ENCODE peak calls at places on chromosomes 5 and 9, in four cellular contexts. G is K562, A is GM12878, C is HepG2. J is an unnamed sample.
A peak's percentile ranks its signal among the peaks of the same experiment; 100 is the strongest.

GRCh38 chr5:402615-403359 is 40.2 kb upstream of the EXOC3 start:
- DNase-seq in G (no peak), A (peak; percentile 91), C (no peak), J (no peak)

GRCh38 chr9:133430244-133430643 is 8.1 kb downstream of the ADAMTS13 start:
- DNase-seq in G (no peak), A (no peak), C (no peak), J (no peak)

GRCh38 chr9:5843450-5844249 is 10.7 kb upstream of the ERMP1 start:
- DNase-seq in G (no peak), A (no peak), C (peak; percentile 88), J (peak; percentile 61)

GRCh38 chr9:133154097-133154989 is 9.4 kb downstream of the GBGT1 start:
- DNase-seq in G (peak; percentile 49), A (no peak), C (no peak), J (no peak)

GRCh38 chr5:7884491-7885273 is 15.7 kb downstream of the MTRR start:
- DNase-seq in G (no peak), A (no peak), C (no peak), J (no peak)

GRCh38 chr9:33782395-33783152 is 12.8 kb upstream of the PRSS3 start:
- DNase-seq in G (no peak), A (no peak), C (no peak), J (peak; percentile 38)

GRCh38 chr5:96219580-96220281 is 213.3 kb downstream of the PCSK1 start:
- DNase-seq in G (no peak), A (no peak), C (no peak), J (no peak)

GRCh38 chr9:23821400-23822181 is 4.4 kb downstream of the ELAVL2 start:
- DNase-seq in G (no peak), A (no peak), C (no peak), J (peak; percentile 17)

GRCh38 chr5:23208959-23209431 is 298.4 kb upstream of the PRDM9 start:
- DNase-seq in G (peak; percentile 46), A (peak; percentile 9), C (peak; percentile 39), J (no peak)

GRCh38 chr9:89743216-89743575 is 138.4 kb downstream of the GADD45G start:
- DNase-seq in G (no peak), A (peak; percentile 36), C (no peak), J (no peak)

GRCh38 chr9:1018121-1018520 is 32.0 kb upstream of the DMRT2 start:
- DNase-seq in G (peak; percentile 29), A (no peak), C (peak; percentile 35), J (no peak)

GRCh38 chr5:91283899-91284298 is 99.2 kb downstream of the ARRDC3 start:
- DNase-seq in G (no peak), A (no peak), C (no peak), J (peak; percentile 45)

GRCh38 chr5:59673438-59674058 is 220.0 kb downstream of the PDE4D start:
- DNase-seq in G (peak; percentile 42), A (no peak), C (peak; percentile 16), J (peak; percentile 66)

GRCh38 chr5:145129797-145130196 is 705.3 kb downstream of the PRELID2 start:
- DNase-seq in G (no peak), A (no peak), C (no peak), J (no peak)

GRCh38 chr5:132134384-132134783 is 60.8 kb downstream of the CSF2 start:
- DNase-seq in G (no peak), A (no peak), C (peak; percentile 15), J (peak; percentile 36)

GRCh38 chr9:93025736-93026135 is 32.8 kb upstream of the SUSD3 start:
- DNase-seq in G (no peak), A (no peak), C (no peak), J (no peak)

GRCh38 chr9:109440117-109440515 is 58.0 kb downstream of the PTPN3 start:
- DNase-seq in G (no peak), A (no peak), C (no peak), J (no peak)

GRCh38 chr9:136947955-136948510 is 3.0 kb downstream of the C8G start:
- DNase-seq in G (peak; percentile 81), A (no peak), C (peak; percentile 64), J (no peak)

GRCh38 chr9:69955536-69956355 is 87.9 kb upstream of the MAMDC2 start:
- DNase-seq in G (no peak), A (no peak), C (no peak), J (no peak)

GRCh38 chr9:26856413-26857032 is 36.1 kb downstream of the CAAP1 start:
- DNase-seq in G (peak; percentile 44), A (peak; percentile 45), C (peak; percentile 49), J (peak; percentile 21)

GRCh38 chr9:112158629-112159228 is 16.4 kb downstream of the SUSD1 start:
- DNase-seq in G (no peak), A (no peak), C (no peak), J (no peak)

GRCh38 chr5:57171818-57172465 is 1.9 kb upstream of the GPBP1 start:
- DNase-seq in G (peak; percentile 47), A (no peak), C (no peak), J (no peak)

GRCh38 chr9:93084471-93084881 is 11.5 kb upstream of the CARD19 start:
- DNase-seq in G (no peak), A (no peak), C (no peak), J (no peak)

GRCh38 chr5:57209316-57210040 is 35.6 kb downstream of the GPBP1 start:
- DNase-seq in G (no peak), A (no peak), C (no peak), J (no peak)

GRCh38 chr9:131188986-131189385 is 63.6 kb downstream of the NUP214 start:
- DNase-seq in G (no peak), A (no peak), C (no peak), J (no peak)

GRCh38 chr5:142108432-142109355 is at the start of gene NDFIP1:
- DNase-seq in G (peak; percentile 88), A (no peak), C (peak; percentile 54), J (peak; percentile 85)

GRCh38 chr5:133225671-133226152 is 173.9 kb downstream of the HSPA4 start:
- DNase-seq in G (no peak), A (no peak), C (no peak), J (peak; percentile 28)

GRCh38 chr5:16888694-16889124 is 47.4 kb downstream of the MYO10 start:
- DNase-seq in G (no peak), A (no peak), C (no peak), J (peak; percentile 65)

GRCh38 chr5:15796557-15796956 is 296.6 kb downstream of the FBXL7 start:
- DNase-seq in G (no peak), A (no peak), C (no peak), J (no peak)

GRCh38 chr9:125994066-125994943 is 247.1 kb downstream of the PBX3 start:
- DNase-seq in G (no peak), A (no peak), C (no peak), J (no peak)
- TF ChIP-seq MYC in G (no peak), A (no peak), C (no peak), J (no peak)

GRCh38 chr9:110912701-110913291 is 125.5 kb downstream of the LPAR1 start:
- DNase-seq in G (no peak), A (no peak), C (no peak), J (no peak)
- H3K36me3 ChIP-seq in G (no peaks in the 10 kb centered on the region), A (no peaks in the 10 kb centered on the region), C (no peaks in the 10 kb centered on the region), J (no peaks in the 10 kb centered on the region)

GRCh38 chr9:129281506-129282145 is 103.6 kb upstream of the IER5L start:
- DNase-seq in G (no peak), A (no peak), C (no peak), J (no peak)
- TF ChIP-seq MYC in G (no peak), A (no peak), C (no peak), J (no peak)

GRCh38 chr5:151107084-151107483 is 26.2 kb upstream of the TNIP1 start:
- DNase-seq in G (no peak), A (no peak), C (no peak), J (no peak)
- H3K36me3 ChIP-seq in G (no peaks in the 10 kb centered on the region), A (peaks cover 49% of the 10 kb centered on the region), C (peaks cover 9% of the 10 kb centered on the region), J (peaks cover 38% of the 10 kb centered on the region)

DNA sequence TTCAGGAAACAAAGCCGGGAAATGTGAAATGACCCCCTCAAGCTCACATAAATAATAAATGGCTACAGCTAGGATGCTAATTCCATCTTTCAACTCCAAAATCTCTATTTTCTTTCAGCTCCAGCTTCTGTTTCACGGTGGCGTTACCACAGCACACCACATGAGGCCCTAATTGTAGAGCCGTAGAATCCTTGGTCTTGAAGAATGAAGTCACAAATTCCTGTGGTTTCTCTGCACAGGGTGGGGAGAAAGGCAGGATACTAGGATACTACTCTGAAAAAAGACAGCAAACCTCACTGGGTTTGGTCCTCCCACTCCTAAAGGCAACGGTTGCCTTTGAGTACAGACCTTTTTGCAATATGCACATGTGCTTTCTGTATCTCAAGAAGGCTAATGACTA is 13.9 kb upstream of the RARS1 start:
- DNase-seq in G (peak; percentile 23), A (no peak), C (no peak), J (no peak)
- TF ChIP-seq MYC in G (no peak), A (no peak), C (no peak), J (no peak)

DNA sequence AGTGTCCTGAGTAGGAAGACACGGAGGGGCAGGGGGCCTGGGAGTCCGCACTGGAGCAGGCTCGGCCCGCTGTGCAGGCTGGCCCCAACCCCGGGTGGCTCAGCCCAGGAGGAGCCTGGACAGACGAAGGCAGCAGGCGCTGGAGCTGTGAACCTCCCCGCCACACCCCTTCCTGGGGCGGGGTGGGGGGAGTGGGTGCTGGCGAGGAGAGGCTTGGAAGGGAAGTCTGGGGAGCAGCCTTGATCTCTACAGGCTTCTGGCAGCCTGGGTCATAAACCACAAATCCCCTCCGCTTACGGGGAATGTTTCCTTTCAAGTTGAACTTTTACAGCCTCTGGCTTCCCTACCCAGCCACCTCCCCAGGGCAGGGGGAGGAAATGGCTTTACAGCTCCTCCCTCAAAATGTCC is 19.7 kb downstream of the CRB2 start:
- DNase-seq in G (peak; percentile 76), A (no peak), C (peak; percentile 37), J (no peak)
- H3K36me3 ChIP-seq in G (no peaks in the 10 kb centered on the region), A (no peaks in the 10 kb centered on the region), C (no peaks in the 10 kb centered on the region), J (no peaks in the 10 kb centered on the region)

GRCh38 chr9:84851935-84852585 is 182.5 kb downstream of the NTRK2 start:
- DNase-seq in G (no peak), A (no peak), C (no peak), J (peak; percentile 96)
- TF ChIP-seq MYC in G (no peak), A (no peak), C (no peak), J (no peak)

GRCh38 chr5:61440596-61440995 is 108.5 kb downstream of the ZSWIM6 start:
- DNase-seq in G (no peak), A (no peak), C (no peak), J (no peak)
- H3K36me3 ChIP-seq in G (no peaks in the 10 kb centered on the region), A (no peaks in the 10 kb centered on the region), C (no peaks in the 10 kb centered on the region), J (no peaks in the 10 kb centered on the region)